ENCODE peak calls at places on chromosomes 2 and 18, in seven cellular contexts. X is naive B cell, D is AML-193, C is T-helper 2 cell, L is cardiac fibroblast, J is fibroblast of lung, O is NCI-H2029 treated with DMSO at 0.1 percent for 48 hours. K is an unnamed sample.

GRCh38 chr18:38909972-38910371 is 1344.4 kb upstream of the CELF4 start:
- DNase-seq in D (no peak), O (no peak), L (no peak), C (no peak), J (peak), X (no peak), K (no peak)

GRCh38 chr2:109382236-109382930 is 231.4 kb downstream of the SEPTIN10 start:
- DNase-seq in D (no peak), L (no peak), J (no peak), C (no peak), O (no peak), X (no peak), K (no peak)

GRCh38 chr2:151523825-151524224 is 114.1 kb downstream of the RIF1 start:
- DNase-seq in O (no peak), D (no peak), C (no peak), X (no peak), L (no peak), J (no peak), K (no peak)

GRCh38 chr2:140654565-140654964 is 1476.3 kb downstream of the LRP1B start:
- DNase-seq in D (no peak), J (peak), X (no peak), L (peak), O (no peak), C (no peak), K (no peak)

GRCh38 chr2:71462056-71462605 is 8.8 kb downstream of the DYSF start:
- DNase-seq in O (no peak), C (no peak), D (no peak), J (no peak), X (no peak), L (no peak), K (no peak)

GRCh38 chr2:8229546-8229986 is 452.3 kb upstream of the ID2 start:
- DNase-seq in O (no peak), X (no peak), L (peak), J (peak), C (peak), D (peak), K (peak)

GRCh38 chr18:77544792-77545191 is 295.1 kb downstream of the GALR1 start:
- DNase-seq in L (no peak), C (no peak), O (no peak), X (no peak), J (no peak), D (no peak), K (no peak)

GRCh38 chr2:157722580-157723234 is 94.0 kb upstream of the ACVR1C start:
- DNase-seq in L (peak), J (peak), O (peak), D (peak), X (no peak), C (no peak), K (peak)

GRCh38 chr2:8643238-8643995 is 38.4 kb upstream of the ID2 start:
- DNase-seq in D (no peak), O (no peak), X (no peak), J (no peak), L (no peak), C (no peak), K (no peak)

GRCh38 chr2:43905388-43905803 is 66.6 kb downstream of the ABCG8 start:
- DNase-seq in X (no peak), O (no peak), L (no peak), D (no peak), J (no peak), C (no peak), K (no peak)

GRCh38 chr2:171595456-171595855 is 73.2 kb downstream of the CYBRD1 start:
- DNase-seq in J (no peak), X (no peak), O (no peak), D (no peak), L (no peak), C (no peak), K (no peak)

GRCh38 chr18:13051159-13051558 is 60.0 kb downstream of the CEP192 start:
- DNase-seq in J (no peak), C (no peak), L (no peak), D (no peak), X (no peak), O (no peak), K (no peak)

GRCh38 chr2:142131016-142131714 is at the start of gene LRP1B:
- DNase-seq in X (no peak), D (no peak), L (peak), C (no peak), O (no peak), J (peak), K (no peak)

GRCh38 chr2:44348385-44348784 is 12.9 kb downstream of the PREPL start:
- DNase-seq in C (no peak), J (peak), O (no peak), D (no peak), L (peak), X (no peak), K (no peak)

GRCh38 chr2:207241198-207241597 is 75.5 kb upstream of the KLF7 start:
- DNase-seq in J (no peak), X (no peak), D (no peak), O (no peak), L (no peak), C (no peak), K (no peak)

K was measured in NAMALWA.